ENCODE peak calls at places on chromosomes 1 and 21, in five cellular contexts. One of them, this sample, is unnamed.

GRCh38 chr1:19309123-19309813 is 2.7 kb downstream of the AKR7A2 start:
- DNase-seq in cardiac muscle cell: no peak
- DNase-seq in A549: no peak
- DNase-seq in dorsolateral prefrontal cortex: no peak
- DNase-seq in endodermal cell: no peak
- DNase-seq in this sample: no peak

GRCh38 chr1:234970731-234971476 is 157.7 kb downstream of the TOMM20 start:
- DNase-seq in cardiac muscle cell: peak; percentile 76
- DNase-seq in A549: no peak
- DNase-seq in dorsolateral prefrontal cortex: no peak
- DNase-seq in endodermal cell: peak; percentile 84
- DNase-seq in this sample: peak; percentile 93

GRCh38 chr1:213110349-213111300 is 59.6 kb downstream of the RPS6KC1 start:
- DNase-seq in cardiac muscle cell: no peak
- DNase-seq in A549: no peak
- DNase-seq in dorsolateral prefrontal cortex: no peak
- DNase-seq in endodermal cell: no peak
- DNase-seq in this sample: no peak

GRCh38 chr21:38355992-38356781 is 99.4 kb downstream of the KCNJ15 start:
- DNase-seq in cardiac muscle cell: peak; percentile 83
- DNase-seq in A549: peak; percentile 58
- DNase-seq in dorsolateral prefrontal cortex: peak; percentile 76
- DNase-seq in endodermal cell: peak; percentile 94
- DNase-seq in this sample: peak; percentile 83

GRCh38 chr1:150008699-150009098 is 1.8 kb downstream of the OTUD7B start:
- DNase-seq in cardiac muscle cell: no peak
- DNase-seq in A549: no peak
- DNase-seq in dorsolateral prefrontal cortex: no peak
- DNase-seq in endodermal cell: no peak
- DNase-seq in this sample: no peak

GRCh38 chr1:155969377-155969791 is 9.0 kb downstream of the ARHGEF2 start:
- DNase-seq in cardiac muscle cell: no peak
- DNase-seq in A549: no peak
- DNase-seq in dorsolateral prefrontal cortex: peak; percentile 83
- DNase-seq in endodermal cell: no peak
- DNase-seq in this sample: no peak

GRCh38 chr1:85484716-85485115 is 19.8 kb upstream of the DDAH1 start:
- DNase-seq in cardiac muscle cell: no peak
- DNase-seq in A549: no peak
- DNase-seq in dorsolateral prefrontal cortex: no peak
- DNase-seq in endodermal cell: no peak
- DNase-seq in this sample: no peak

GRCh38 chr1:234755449-234755863 is 145.5 kb upstream of the IRF2BP2 start:
- DNase-seq in cardiac muscle cell: no peak
- DNase-seq in A549: no peak
- DNase-seq in dorsolateral prefrontal cortex: peak; percentile 85
- DNase-seq in endodermal cell: no peak
- DNase-seq in this sample: peak; percentile 90

GRCh38 chr1:14969006-14969405 is 184.5 kb upstream of the TMEM51 start:
- DNase-seq in cardiac muscle cell: no peak
- DNase-seq in A549: no peak
- DNase-seq in dorsolateral prefrontal cortex: peak; percentile 69
- DNase-seq in endodermal cell: no peak
- DNase-seq in this sample: no peak

GRCh38 chr1:172948457-172948856 is 102.3 kb downstream of the TNFSF18 start:
- DNase-seq in cardiac muscle cell: no peak
- DNase-seq in A549: no peak
- DNase-seq in dorsolateral prefrontal cortex: no peak
- DNase-seq in endodermal cell: no peak
- DNase-seq in this sample: no peak

GRCh38 chr1:17955302-17956285 is 152.0 kb upstream of the IGSF21 start:
- DNase-seq in cardiac muscle cell: no peak
- DNase-seq in A549: no peak
- DNase-seq in dorsolateral prefrontal cortex: no peak
- DNase-seq in endodermal cell: no peak
- DNase-seq in this sample: no peak

GRCh38 chr1:47724427-47724999 is 272.7 kb downstream of the TRABD2B start:
- DNase-seq in cardiac muscle cell: no peak
- DNase-seq in A549: no peak
- DNase-seq in dorsolateral prefrontal cortex: no peak
- DNase-seq in endodermal cell: no peak
- DNase-seq in this sample: no peak

GRCh38 chr1:231800071-231800470 is 173.5 kb downstream of the DISC1 start:
- DNase-seq in cardiac muscle cell: no peak
- DNase-seq in A549: no peak
- DNase-seq in dorsolateral prefrontal cortex: no peak
- DNase-seq in endodermal cell: no peak
- DNase-seq in this sample: no peak

GRCh38 chr1:26471498-26472329 is 526 bp upstream of the HMGN2 start:
- DNase-seq in cardiac muscle cell: peak; percentile 78
- DNase-seq in A549: peak; percentile 18
- DNase-seq in dorsolateral prefrontal cortex: peak; percentile 75
- DNase-seq in endodermal cell: peak; percentile 93
- DNase-seq in this sample: peak; percentile 85

GRCh38 chr1:31396633-31397351 is 16.2 kb upstream of the SERINC2 start:
- DNase-seq in cardiac muscle cell: no peak
- DNase-seq in A549: no peak
- DNase-seq in dorsolateral prefrontal cortex: no peak
- DNase-seq in endodermal cell: no peak
- DNase-seq in this sample: no peak

GRCh38 chr1:9258629-9259028 is 24.1 kb downstream of the H6PD start:
- DNase-seq in cardiac muscle cell: no peak
- DNase-seq in A549: no peak
- DNase-seq in dorsolateral prefrontal cortex: no peak
- DNase-seq in endodermal cell: no peak
- DNase-seq in this sample: no peak

GRCh38 chr21:15749868-15750174 is 20.0 kb downstream of the USP25 start:
- DNase-seq in cardiac muscle cell: no peak
- DNase-seq in A549: no peak
- DNase-seq in dorsolateral prefrontal cortex: no peak
- DNase-seq in endodermal cell: no peak
- DNase-seq in this sample: no peak

GRCh38 chr21:31103163-31103562 is 64.9 kb upstream of the KRTAP19-8 start:
- DNase-seq in cardiac muscle cell: no peak
- DNase-seq in A549: no peak
- DNase-seq in dorsolateral prefrontal cortex: no peak
- DNase-seq in endodermal cell: no peak
- DNase-seq in this sample: no peak

GRCh38 chr1:202639500-202639899 is 70.8 kb downstream of the SYT2 start:
- DNase-seq in cardiac muscle cell: no peak
- DNase-seq in A549: no peak
- DNase-seq in dorsolateral prefrontal cortex: no peak
- DNase-seq in endodermal cell: no peak
- DNase-seq in this sample: no peak

GRCh38 chr1:226681652-226682493 is 57.2 kb downstream of the ITPKB start:
- DNase-seq in cardiac muscle cell: no peak
- DNase-seq in A549: no peak
- DNase-seq in dorsolateral prefrontal cortex: peak; percentile 35
- DNase-seq in endodermal cell: no peak
- DNase-seq in this sample: no peak

GRCh38 chr1:172638885-172639831 is 19.7 kb upstream of the FASLG start:
- DNase-seq in cardiac muscle cell: no peak
- DNase-seq in A549: peak; percentile 51
- DNase-seq in dorsolateral prefrontal cortex: no peak
- DNase-seq in endodermal cell: no peak
- DNase-seq in this sample: no peak

GRCh38 chr1:102572637-102573036 is 535.7 kb downstream of the COL11A1 start:
- DNase-seq in cardiac muscle cell: no peak
- DNase-seq in A549: no peak
- DNase-seq in dorsolateral prefrontal cortex: no peak
- DNase-seq in endodermal cell: no peak
- DNase-seq in this sample: no peak

GRCh38 chr21:27108228-27108627 is 141.3 kb upstream of the ADAMTS5 start:
- DNase-seq in cardiac muscle cell: no peak
- DNase-seq in A549: no peak
- DNase-seq in dorsolateral prefrontal cortex: no peak
- DNase-seq in endodermal cell: no peak
- DNase-seq in this sample: no peak

GRCh38 chr1:167808104-167808503 is 86.3 kb downstream of the MPZL1 start:
- DNase-seq in cardiac muscle cell: no peak
- DNase-seq in A549: no peak
- DNase-seq in dorsolateral prefrontal cortex: no peak
- DNase-seq in endodermal cell: no peak
- DNase-seq in this sample: no peak

GRCh38 chr1:245895455-245895959 is 611.6 kb downstream of the SMYD3 start:
- DNase-seq in cardiac muscle cell: no peak
- DNase-seq in A549: no peak
- DNase-seq in dorsolateral prefrontal cortex: no peak
- DNase-seq in endodermal cell: no peak
- DNase-seq in this sample: no peak

GRCh38 chr1:150233359-150234308 is 2.3 kb downstream of the ANP32E start:
- DNase-seq in cardiac muscle cell: no peak
- DNase-seq in A549: no peak
- DNase-seq in dorsolateral prefrontal cortex: no peak
- DNase-seq in endodermal cell: peak; percentile 41
- DNase-seq in this sample: no peak

GRCh38 chr1:115874929-115875328 is 34.0 kb upstream of the NHLH2 start:
- DNase-seq in cardiac muscle cell: no peak
- DNase-seq in A549: no peak
- DNase-seq in dorsolateral prefrontal cortex: no peak
- DNase-seq in endodermal cell: no peak
- DNase-seq in this sample: no peak

GRCh38 chr1:174337000-174337681 is 110.6 kb upstream of the GPR52 start:
- DNase-seq in cardiac muscle cell: no peak
- DNase-seq in A549: no peak
- DNase-seq in dorsolateral prefrontal cortex: no peak
- DNase-seq in endodermal cell: no peak
- DNase-seq in this sample: no peak

GRCh38 chr1:150006881-150007401 is 3.6 kb downstream of the OTUD7B start:
- DNase-seq in cardiac muscle cell: no peak
- DNase-seq in A549: no peak
- DNase-seq in dorsolateral prefrontal cortex: no peak
- DNase-seq in endodermal cell: no peak
- DNase-seq in this sample: no peak

GRCh38 chr1:225928186-225929175 is 4.4 kb upstream of the PYCR2 start:
- DNase-seq in cardiac muscle cell: no peak
- DNase-seq in A549: no peak
- DNase-seq in dorsolateral prefrontal cortex: no peak
- DNase-seq in endodermal cell: peak; percentile 49
- DNase-seq in this sample: no peak

GRCh38 chr1:98523256-98523655 is 138.3 kb upstream of the SNX7 start:
- DNase-seq in cardiac muscle cell: no peak
- DNase-seq in A549: no peak
- DNase-seq in dorsolateral prefrontal cortex: no peak
- DNase-seq in endodermal cell: no peak
- DNase-seq in this sample: no peak

GRCh38 chr1:239844833-239845232 is 246.8 kb upstream of the FMN2 start:
- DNase-seq in cardiac muscle cell: no peak
- DNase-seq in A549: no peak
- DNase-seq in dorsolateral prefrontal cortex: no peak
- DNase-seq in endodermal cell: no peak
- DNase-seq in this sample: no peak

GRCh38 chr1:210233495-210234253 is 1.1 kb downstream of the SERTAD4 start:
- DNase-seq in cardiac muscle cell: peak; percentile 53
- DNase-seq in A549: peak; percentile 33
- DNase-seq in dorsolateral prefrontal cortex: peak; percentile 67
- DNase-seq in endodermal cell: peak; percentile 84
- DNase-seq in this sample: peak; percentile 81

GRCh38 chr1:70319750-70320149 is 34.8 kb downstream of the ANKRD13C start:
- DNase-seq in cardiac muscle cell: no peak
- DNase-seq in A549: peak; percentile 6
- DNase-seq in dorsolateral prefrontal cortex: no peak
- DNase-seq in endodermal cell: no peak
- DNase-seq in this sample: no peak

GRCh38 chr1:206808615-206809014 is 36.3 kb upstream of the IL10 start:
- DNase-seq in cardiac muscle cell: peak; percentile 77
- DNase-seq in A549: no peak
- DNase-seq in dorsolateral prefrontal cortex: no peak
- DNase-seq in endodermal cell: peak; percentile 80
- DNase-seq in this sample: no peak
- TF ChIP-seq CTCF in cardiac muscle cell: peak; percentile 54
- TF ChIP-seq CTCF in A549: no peak
- TF ChIP-seq CTCF in dorsolateral prefrontal cortex: no peak
- TF ChIP-seq CTCF in endodermal cell: peak; percentile 67
- TF ChIP-seq CTCF in this sample: no peak

GRCh38 chr1:169484107-169484506 is 1.6 kb downstream of the SLC19A2 start:
- DNase-seq in cardiac muscle cell: peak; percentile 9
- DNase-seq in A549: no peak
- DNase-seq in dorsolateral prefrontal cortex: no peak
- DNase-seq in endodermal cell: no peak
- DNase-seq in this sample: no peak
- H3K27ac ChIP-seq in cardiac muscle cell: peak overlapping the region; percentile 8
- H3K27ac ChIP-seq in A549: no peak overlapping the region
- H3K27ac ChIP-seq in dorsolateral prefrontal cortex: peak overlapping the region; percentile 7
- H3K27ac ChIP-seq in endodermal cell: no peak overlapping the region
- H3K27ac ChIP-seq in this sample: peak overlapping the region; percentile 100

DNA sequence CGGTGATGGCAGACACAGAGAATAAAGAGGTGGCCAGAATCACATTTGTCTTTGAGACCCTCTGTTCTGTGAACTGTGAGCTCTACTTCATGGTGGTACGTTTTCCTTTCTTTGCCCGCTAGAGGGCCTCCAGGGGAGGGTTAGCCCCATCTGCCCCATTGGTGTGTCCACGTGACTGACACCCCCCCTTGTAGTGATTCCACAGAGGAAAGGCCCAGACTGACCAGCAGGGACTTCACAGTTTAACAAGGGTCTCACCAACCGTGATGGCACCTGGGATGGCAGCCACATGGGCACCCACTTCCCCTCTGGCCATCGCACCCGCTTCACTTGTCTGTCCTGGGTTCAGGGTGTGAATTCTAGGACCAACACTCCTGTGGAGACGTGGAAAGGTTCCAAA is 22.3 kb upstream of the SARS1 start:
- DNase-seq in cardiac muscle cell: no peak
- DNase-seq in A549: no peak
- DNase-seq in dorsolateral prefrontal cortex: no peak
- DNase-seq in endodermal cell: peak; percentile 87
- DNase-seq in this sample: no peak
- TF ChIP-seq CTCF in cardiac muscle cell: no peak
- TF ChIP-seq CTCF in A549: no peak
- TF ChIP-seq CTCF in dorsolateral prefrontal cortex: no peak
- TF ChIP-seq CTCF in endodermal cell: peak; percentile 77
- TF ChIP-seq CTCF in this sample: no peak

GRCh38 chr1:180193371-180194047 is 36.6 kb upstream of the LHX4 start:
- DNase-seq in cardiac muscle cell: no peak
- DNase-seq in A549: no peak
- DNase-seq in dorsolateral prefrontal cortex: no peak
- DNase-seq in endodermal cell: no peak
- DNase-seq in this sample: no peak

GRCh38 chr1:180194048-180194425 is 36.0 kb upstream of the LHX4 start:
- DNase-seq in cardiac muscle cell: no peak
- DNase-seq in A549: no peak
- DNase-seq in dorsolateral prefrontal cortex: no peak
- DNase-seq in endodermal cell: no peak
- DNase-seq in this sample: no peak

GRCh38 chr1:180194546-180195207 is 35.4 kb upstream of the LHX4 start:
- DNase-seq in cardiac muscle cell: no peak
- DNase-seq in A549: no peak
- DNase-seq in dorsolateral prefrontal cortex: no peak
- DNase-seq in endodermal cell: no peak
- DNase-seq in this sample: no peak

GRCh38 chr1:180190091-180190490 is 35.4 kb downstream of the QSOX1 start:
- DNase-seq in cardiac muscle cell: no peak
- DNase-seq in A549: no peak
- DNase-seq in dorsolateral prefrontal cortex: no peak
- DNase-seq in endodermal cell: no peak
- DNase-seq in this sample: no peak

GRCh38 chr1:180192172-180192571 is 37.5 kb downstream of the QSOX1 start:
- DNase-seq in cardiac muscle cell: no peak
- DNase-seq in A549: no peak
- DNase-seq in dorsolateral prefrontal cortex: no peak
- DNase-seq in endodermal cell: no peak
- DNase-seq in this sample: no peak
- H3K27ac ChIP-seq in cardiac muscle cell: no peak overlapping the region
- H3K27ac ChIP-seq in A549: no peak overlapping the region
- H3K27ac ChIP-seq in dorsolateral prefrontal cortex: no peak overlapping the region
- H3K27ac ChIP-seq in endodermal cell: no peak overlapping the region
- H3K27ac ChIP-seq in this sample: no peak overlapping the region

GRCh38 chr1:116878804-116879477 is 30.8 kb upstream of the PTGFRN start:
- DNase-seq in cardiac muscle cell: peak; percentile 56
- DNase-seq in A549: no peak
- DNase-seq in dorsolateral prefrontal cortex: no peak
- DNase-seq in endodermal cell: peak; percentile 79
- DNase-seq in this sample: no peak
- TF ChIP-seq CTCF in cardiac muscle cell: no peak
- TF ChIP-seq CTCF in A549: no peak
- TF ChIP-seq CTCF in dorsolateral prefrontal cortex: no peak
- TF ChIP-seq CTCF in endodermal cell: peak; percentile 26
- TF ChIP-seq CTCF in this sample: no peak

This sample was measured in coronary artery.